ENCODE peak calls at places on chromosomes 13 and 19, in four cellular contexts. One of them, this sample, is unnamed.

GRCh38 chr19:39539165-39539518 is 819 bp downstream of the EID2 start:
- DNase-seq in mucosa of descending colon: no peak
- DNase-seq in esophagus squamous epithelium: no peak
- DNase-seq in uterus: no peak
- DNase-seq in this sample: no peak

GRCh38 chr19:19461306-19461670 is 54.1 kb downstream of the TSSK6 start:
- DNase-seq in uterus: no peak
- DNase-seq in mucosa of descending colon: no peak
- DNase-seq in esophagus squamous epithelium: no peak
- DNase-seq in this sample: no peak

GRCh38 chr19:29666634-29667389 is 1.6 kb downstream of the PLEKHF1 start:
- DNase-seq in uterus: peak; percentile 87
- DNase-seq in esophagus squamous epithelium: no peak
- DNase-seq in mucosa of descending colon: no peak
- DNase-seq in this sample: peak; percentile 69

GRCh38 chr19:11018179-11018578 is 57.3 kb downstream of the SMARCA4 start:
- DNase-seq in uterus: peak; percentile 56
- DNase-seq in esophagus squamous epithelium: no peak
- DNase-seq in mucosa of descending colon: peak; percentile 56
- DNase-seq in this sample: no peak

GRCh38 chr13:44576396-44577235 is 486 bp upstream of the TSC22D1 start:
- DNase-seq in uterus: peak; percentile 37
- DNase-seq in esophagus squamous epithelium: no peak
- DNase-seq in mucosa of descending colon: peak; percentile 63
- DNase-seq in this sample: peak; percentile 72

GRCh38 chr19:38298841-38299680 is 5.0 kb upstream of the C19orf33 start:
- DNase-seq in mucosa of descending colon: no peak
- DNase-seq in uterus: no peak
- DNase-seq in esophagus squamous epithelium: no peak
- DNase-seq in this sample: no peak

GRCh38 chr13:92313382-92313781 is 913.2 kb upstream of the GPC6 start:
- DNase-seq in esophagus squamous epithelium: no peak
- DNase-seq in mucosa of descending colon: no peak
- DNase-seq in uterus: no peak
- DNase-seq in this sample: no peak

GRCh38 chr13:93450226-93450625 is 223.6 kb downstream of the GPC6 start:
- DNase-seq in esophagus squamous epithelium: no peak
- DNase-seq in uterus: no peak
- DNase-seq in mucosa of descending colon: no peak
- DNase-seq in this sample: no peak

GRCh38 chr13:53237696-53238095 is 209.1 kb downstream of the OLFM4 start:
- DNase-seq in uterus: no peak
- DNase-seq in esophagus squamous epithelium: no peak
- DNase-seq in mucosa of descending colon: no peak
- DNase-seq in this sample: no peak

GRCh38 chr13:101424381-101425155 is 8.3 kb upstream of the NALCN start:
- DNase-seq in uterus: no peak
- DNase-seq in mucosa of descending colon: no peak
- DNase-seq in esophagus squamous epithelium: no peak
- DNase-seq in this sample: no peak

GRCh38 chr13:20175907-20176652 is 15.2 kb upstream of the GJA3 start:
- DNase-seq in uterus: no peak
- DNase-seq in mucosa of descending colon: no peak
- DNase-seq in esophagus squamous epithelium: no peak
- DNase-seq in this sample: no peak

GRCh38 chr19:49741210-49741844 is 21.8 kb downstream of the TSKS start:
- DNase-seq in esophagus squamous epithelium: no peak
- DNase-seq in mucosa of descending colon: no peak
- DNase-seq in uterus: no peak
- DNase-seq in this sample: no peak

GRCh38 chr19:33397536-33398360 is 24.2 kb downstream of the CEBPG start:
- DNase-seq in uterus: no peak
- DNase-seq in esophagus squamous epithelium: no peak
- DNase-seq in mucosa of descending colon: peak; percentile 15
- DNase-seq in this sample: peak; percentile 54

GRCh38 chr13:100361504-100361903 is 227.1 kb downstream of the GGACT start:
- DNase-seq in esophagus squamous epithelium: no peak
- DNase-seq in mucosa of descending colon: no peak
- DNase-seq in uterus: no peak
- DNase-seq in this sample: no peak

GRCh38 chr19:44808463-44809371 is at the start of gene BCAM:
- DNase-seq in esophagus squamous epithelium: no peak
- DNase-seq in uterus: peak; percentile 83
- DNase-seq in mucosa of descending colon: peak; percentile 75
- DNase-seq in this sample: peak; percentile 91

GRCh38 chr13:98214008-98214643 is 37.1 kb upstream of the RNF113B start:
- DNase-seq in uterus: peak; percentile 61
- DNase-seq in mucosa of descending colon: peak; percentile 40
- DNase-seq in esophagus squamous epithelium: no peak
- DNase-seq in this sample: no peak

GRCh38 chr19:18282788-18283141 is 1.3 kb upstream of the JUND start:
- DNase-seq in esophagus squamous epithelium: no peak
- DNase-seq in uterus: no peak
- DNase-seq in mucosa of descending colon: peak; percentile 66
- DNase-seq in this sample: no peak

GRCh38 chr19:54882758-54883157 is 8.7 kb downstream of the FCAR start:
- DNase-seq in esophagus squamous epithelium: no peak
- DNase-seq in mucosa of descending colon: no peak
- DNase-seq in uterus: no peak
- DNase-seq in this sample: no peak

GRCh38 chr13:110261166-110262081 is 45.5 kb downstream of the COL4A1 start:
- DNase-seq in esophagus squamous epithelium: no peak
- DNase-seq in uterus: no peak
- DNase-seq in mucosa of descending colon: no peak
- DNase-seq in this sample: no peak

GRCh38 chr13:47719164-47719563 is 281.9 kb downstream of the SUCLA2 start:
- DNase-seq in mucosa of descending colon: no peak
- DNase-seq in uterus: no peak
- DNase-seq in esophagus squamous epithelium: no peak
- DNase-seq in this sample: no peak

GRCh38 chr13:96020155-96020575 is 33.0 kb downstream of the UGGT2 start:
- DNase-seq in esophagus squamous epithelium: no peak
- DNase-seq in uterus: no peak
- DNase-seq in mucosa of descending colon: no peak
- DNase-seq in this sample: no peak

GRCh38 chr13:31101511-31102170 is 60.1 kb downstream of the HSPH1 start:
- DNase-seq in uterus: no peak
- DNase-seq in esophagus squamous epithelium: no peak
- DNase-seq in mucosa of descending colon: no peak
- DNase-seq in this sample: no peak

GRCh38 chr19:15194938-15195337 is 5.9 kb downstream of the NOTCH3 start:
- DNase-seq in uterus: no peak
- DNase-seq in mucosa of descending colon: no peak
- DNase-seq in esophagus squamous epithelium: no peak
- DNase-seq in this sample: peak; percentile 76

GRCh38 chr13:101487046-101487830 is 34.8 kb downstream of the ITGBL1 start:
- DNase-seq in uterus: no peak
- DNase-seq in esophagus squamous epithelium: no peak
- DNase-seq in mucosa of descending colon: no peak
- DNase-seq in this sample: no peak

GRCh38 chr13:108154421-108154858 is 60.9 kb downstream of the LIG4 start:
- DNase-seq in mucosa of descending colon: no peak
- DNase-seq in esophagus squamous epithelium: no peak
- DNase-seq in uterus: no peak
- DNase-seq in this sample: no peak

GRCh38 chr19:40217921-40218890 is at the start of gene TTC9B:
- DNase-seq in mucosa of descending colon: no peak
- DNase-seq in uterus: no peak
- DNase-seq in esophagus squamous epithelium: no peak
- DNase-seq in this sample: no peak

GRCh38 chr13:46173656-46174055 is 8.3 kb downstream of the LCP1 start:
- DNase-seq in uterus: no peak
- DNase-seq in esophagus squamous epithelium: no peak
- DNase-seq in mucosa of descending colon: no peak
- DNase-seq in this sample: no peak
- H3K4me1 ChIP-seq in uterus: no peaks in the 10 kb centered on the region
- H3K4me1 ChIP-seq in esophagus squamous epithelium: no peaks in the 10 kb centered on the region
- H3K4me1 ChIP-seq in mucosa of descending colon: no peaks in the 10 kb centered on the region
- H3K4me1 ChIP-seq in this sample: peaks cover 36% of the 10 kb centered on the region

GRCh38 chr19:46978470-46978869 is 41.2 kb upstream of the NPAS1 start:
- DNase-seq in mucosa of descending colon: no peak
- DNase-seq in esophagus squamous epithelium: no peak
- DNase-seq in uterus: no peak
- DNase-seq in this sample: no peak
- H3K4me1 ChIP-seq in mucosa of descending colon: peaks cover 29% of the 10 kb centered on the region
- H3K4me1 ChIP-seq in esophagus squamous epithelium: peaks cover 62% of the 10 kb centered on the region
- H3K4me1 ChIP-seq in uterus: peaks cover 19% of the 10 kb centered on the region
- H3K4me1 ChIP-seq in this sample: peaks cover 58% of the 10 kb centered on the region

GRCh38 chr19:36100476-36100875 is 10.5 kb upstream of the OVOL3 start:
- DNase-seq in esophagus squamous epithelium: no peak
- DNase-seq in uterus: no peak
- DNase-seq in mucosa of descending colon: no peak
- DNase-seq in this sample: no peak
- H3K4me1 ChIP-seq in esophagus squamous epithelium: peaks cover 5% of the 10 kb centered on the region
- H3K4me1 ChIP-seq in uterus: no peaks in the 10 kb centered on the region
- H3K4me1 ChIP-seq in mucosa of descending colon: no peaks in the 10 kb centered on the region
- H3K4me1 ChIP-seq in this sample: no peaks in the 10 kb centered on the region

GRCh38 chr13:75368167-75368566 is 113.8 kb downstream of the TBC1D4 start:
- DNase-seq in esophagus squamous epithelium: no peak
- DNase-seq in uterus: no peak
- DNase-seq in mucosa of descending colon: no peak
- DNase-seq in this sample: no peak
- H3K4me1 ChIP-seq in esophagus squamous epithelium: peaks cover 24% of the 10 kb centered on the region
- H3K4me1 ChIP-seq in uterus: no peaks in the 10 kb centered on the region
- H3K4me1 ChIP-seq in mucosa of descending colon: no peaks in the 10 kb centered on the region
- H3K4me1 ChIP-seq in this sample: peaks cover 27% of the 10 kb centered on the region

GRCh38 chr13:27176772-27177171 is 5.2 kb upstream of the USP12 start:
- DNase-seq in esophagus squamous epithelium: no peak
- DNase-seq in mucosa of descending colon: no peak
- DNase-seq in uterus: no peak
- DNase-seq in this sample: no peak
- H3K4me1 ChIP-seq in esophagus squamous epithelium: no peaks in the 10 kb centered on the region
- H3K4me1 ChIP-seq in mucosa of descending colon: peaks cover 3% of the 10 kb centered on the region
- H3K4me1 ChIP-seq in uterus: no peaks in the 10 kb centered on the region
- H3K4me1 ChIP-seq in this sample: no peaks in the 10 kb centered on the region

DNA sequence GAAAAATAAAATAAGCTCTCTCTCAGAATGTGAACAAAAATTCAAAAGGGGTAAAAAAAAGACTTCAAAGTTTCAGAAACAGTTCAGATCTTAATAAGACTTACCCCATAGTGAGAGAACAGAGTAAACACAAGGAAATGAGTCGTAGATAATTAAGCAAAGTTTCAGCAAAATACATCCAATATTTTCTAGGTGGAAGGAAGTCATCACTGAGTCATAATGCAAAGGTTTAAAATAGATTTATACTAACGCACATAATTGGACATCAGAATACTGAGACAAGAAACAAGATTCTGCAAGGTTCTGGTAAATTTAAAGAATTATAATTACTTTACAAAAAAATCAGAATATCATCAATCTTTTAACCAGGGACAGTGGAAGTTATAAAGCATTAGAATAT is 1370.7 kb upstream of the ATXN8OS start:
- DNase-seq in uterus: no peak
- DNase-seq in mucosa of descending colon: no peak
- DNase-seq in esophagus squamous epithelium: no peak
- DNase-seq in this sample: no peak
- H3K4me1 ChIP-seq in uterus: no peaks in the 10 kb centered on the region
- H3K4me1 ChIP-seq in mucosa of descending colon: no peaks in the 10 kb centered on the region
- H3K4me1 ChIP-seq in esophagus squamous epithelium: no peaks in the 10 kb centered on the region
- H3K4me1 ChIP-seq in this sample: no peaks in the 10 kb centered on the region

GRCh38 chr19:391199-391557 is 17.8 kb downstream of the C2CD4C start:
- DNase-seq in esophagus squamous epithelium: no peak
- DNase-seq in mucosa of descending colon: no peak
- DNase-seq in uterus: no peak
- DNase-seq in this sample: no peak
- H3K4me1 ChIP-seq in esophagus squamous epithelium: no peaks in the 10 kb centered on the region
- H3K4me1 ChIP-seq in mucosa of descending colon: no peaks in the 10 kb centered on the region
- H3K4me1 ChIP-seq in uterus: no peaks in the 10 kb centered on the region
- H3K4me1 ChIP-seq in this sample: no peaks in the 10 kb centered on the region

GRCh38 chr13:48875071-48875470 is 100.6 kb upstream of the FNDC3A start:
- DNase-seq in esophagus squamous epithelium: no peak
- DNase-seq in uterus: no peak
- DNase-seq in mucosa of descending colon: no peak
- DNase-seq in this sample: no peak

GRCh38 chr13:48876289-48876688 is 99.4 kb upstream of the FNDC3A start:
- DNase-seq in mucosa of descending colon: no peak
- DNase-seq in esophagus squamous epithelium: no peak
- DNase-seq in uterus: no peak
- DNase-seq in this sample: no peak

GRCh38 chr13:48874165-48874564 is 101.5 kb upstream of the FNDC3A start:
- DNase-seq in uterus: no peak
- DNase-seq in mucosa of descending colon: no peak
- DNase-seq in esophagus squamous epithelium: no peak
- DNase-seq in this sample: no peak

DNA sequence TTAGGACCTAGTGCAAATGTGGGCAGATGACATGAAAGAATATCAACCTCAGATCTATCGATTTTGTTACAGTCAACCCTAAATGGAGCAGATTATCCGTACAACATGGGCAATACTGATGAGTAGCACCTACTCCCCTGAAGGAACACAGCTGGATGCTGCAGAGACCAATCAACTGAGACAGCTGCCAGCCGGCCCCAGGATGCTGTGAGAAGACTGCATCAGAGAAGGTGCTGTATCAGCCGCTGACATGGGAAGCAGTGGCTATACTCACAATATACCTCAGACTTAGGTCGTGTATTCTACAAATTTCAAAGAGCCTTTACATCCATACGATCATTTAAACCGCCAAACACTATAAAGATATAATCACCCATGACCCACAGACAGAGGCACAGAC is 95.9 kb upstream of the FNDC3A start:
- DNase-seq in mucosa of descending colon: no peak
- DNase-seq in uterus: no peak
- DNase-seq in esophagus squamous epithelium: no peak
- DNase-seq in this sample: no peak
- H3K4me1 ChIP-seq in mucosa of descending colon: no peaks in the 10 kb centered on the region
- H3K4me1 ChIP-seq in uterus: no peaks in the 10 kb centered on the region
- H3K4me1 ChIP-seq in esophagus squamous epithelium: no peaks in the 10 kb centered on the region
- H3K4me1 ChIP-seq in this sample: no peaks in the 10 kb centered on the region

This sample was measured in upper lobe of right lung.